ENCODE peak calls at places on chromosomes 3 and 15, in nine cellular contexts. F is heart right ventricle, R is tibial artery, O is lung, B is hepatocyte, T is K562, J is Caco-2, N is breast epithelium, C is left ventricle myocardium inferior. V is an unnamed sample. For H3K9me3 and H3K4me1, the result is how much of the 10 kb centered on the place peaks cover.

GRCh38 chr15:100001405-100001804 is 268.2 kb upstream of the LYSMD4 start:
- DNase-seq in F (no peak), R (no peak), O (no peak), B (no peak), T (no peak), J (no peak), N (peak), C (no peak), V (no peak)

GRCh38 chr3:42755681-42756578 is 17.1 kb downstream of the CCDC13 start:
- DNase-seq in F (no peak), R (peak), O (no peak), B (peak), T (peak), J (peak), N (no peak), C (no peak), V (no peak)

GRCh38 chr3:184758056-184758455 is 46.2 kb upstream of the MAGEF1 start:
- DNase-seq in F (no peak), R (no peak), O (no peak), B (no peak), T (no peak), J (no peak), N (no peak), C (no peak), V (no peak)

GRCh38 chr3:28326458-28326926 is 22.0 kb upstream of the ZCWPW2 start:
- DNase-seq in F (no peak), R (no peak), O (no peak), B (no peak), T (no peak), J (no peak), N (no peak), C (no peak), V (no peak)

GRCh38 chr3:100454684-100455083 is 37.7 kb upstream of the TMEM45A start:
- DNase-seq in F (no peak), R (no peak), O (no peak), B (peak), T (peak), J (no peak), N (no peak), C (no peak), V (no peak)

GRCh38 chr3:60803812-60804211 is 447.4 kb downstream of the FHIT start:
- DNase-seq in F (no peak), R (no peak), O (no peak), B (no peak), T (no peak), J (no peak), N (no peak), C (no peak), V (no peak)

GRCh38 chr3:126704494-126705214 is 614 bp downstream of the CHCHD6 start:
- DNase-seq in F (no peak), R (no peak), O (no peak), B (no peak), T (no peak), J (no peak), N (no peak), C (no peak), V (no peak)

GRCh38 chr3:55147406-55147805 is 219.5 kb upstream of the LRTM1 start:
- DNase-seq in F (no peak), R (no peak), O (no peak), B (no peak), T (no peak), J (no peak), N (no peak), C (no peak), V (no peak)

GRCh38 chr15:71103102-71103676 is 12.1 kb upstream of the THSD4 start:
- DNase-seq in F (no peak), R (no peak), O (no peak), B (peak), T (no peak), J (no peak), N (no peak), C (peak), V (no peak)

GRCh38 chr15:71154607-71155200 is 39.4 kb downstream of the THSD4 start:
- DNase-seq in F (no peak), R (no peak), O (no peak), B (no peak), T (no peak), J (no peak), N (no peak), C (no peak), V (no peak)

GRCh38 chr3:170780955-170781354 is 89.0 kb downstream of the RPL22L1 start:
- DNase-seq in F (no peak), R (no peak), O (no peak), B (peak), T (no peak), J (no peak), N (no peak), C (no peak), V (no peak)

GRCh38 chr3:55203486-55204010 is 275.7 kb upstream of the LRTM1 start:
- DNase-seq in F (no peak), R (no peak), O (no peak), B (no peak), T (no peak), J (no peak), N (no peak), C (no peak), V (no peak)

GRCh38 chr3:12273045-12273695 is 15.7 kb upstream of the PPARG start:
- DNase-seq in F (no peak), R (no peak), O (no peak), B (no peak), T (no peak), J (no peak), N (no peak), C (no peak), V (no peak)

GRCh38 chr3:105791919-105792786 is 76.7 kb downstream of the CBLB start:
- DNase-seq in F (peak), R (peak), O (peak), B (peak), T (no peak), J (no peak), N (no peak), C (peak), V (no peak)

GRCh38 chr3:156615592-156616173 is 58.7 kb upstream of the TIPARP start:
- DNase-seq in F (no peak), R (no peak), O (peak), B (no peak), T (no peak), J (no peak), N (no peak), C (no peak), V (no peak)

GRCh38 chr3:186268616-186269448 is 93.2 kb downstream of the DGKG start:
- DNase-seq in F (no peak), R (no peak), O (no peak), B (no peak), T (peak), J (peak), N (no peak), C (no peak), V (peak)

GRCh38 chr3:14821151-14821550 is 2.4 kb downstream of the FGD5 start:
- DNase-seq in F (no peak), R (no peak), O (no peak), B (no peak), T (no peak), J (no peak), N (no peak), C (no peak), V (no peak)

GRCh38 chr3:190701096-190701532 is 161.4 kb downstream of the GMNC start:
- DNase-seq in F (peak), R (no peak), O (peak), B (peak), T (no peak), J (peak), N (no peak), C (peak), V (no peak)

GRCh38 chr3:126850370-126851085 is 132.4 kb upstream of the PLXNA1 start:
- DNase-seq in F (peak), R (no peak), O (peak), B (peak), T (no peak), J (peak), N (no peak), C (peak), V (peak)

GRCh38 chr3:27345959-27346865 is 23.0 kb downstream of the NEK10 start:
- DNase-seq in F (peak), R (no peak), O (no peak), B (no peak), T (no peak), J (no peak), N (no peak), C (no peak), V (no peak)

GRCh38 chr15:69666441-69666882 is 213.8 kb downstream of the RPLP1 start:
- DNase-seq in F (no peak), R (no peak), O (no peak), B (no peak), T (no peak), J (no peak), N (no peak), C (peak), V (no peak)

GRCh38 chr15:72229947-72230196 is 1.1 kb downstream of the PKM start:
- DNase-seq in F (no peak), R (no peak), O (no peak), B (no peak), T (no peak), J (no peak), N (no peak), C (no peak), V (no peak)

GRCh38 chr3:114764056-114764492 is 383.0 kb downstream of the ZBTB20 start:
- DNase-seq in F (no peak), R (no peak), O (no peak), B (no peak), T (no peak), J (no peak), N (no peak), C (no peak), V (no peak)

GRCh38 chr3:154098396-154098795 is 22.8 kb upstream of the ARHGEF26 start:
- DNase-seq in F (no peak), R (no peak), O (no peak), B (no peak), T (no peak), J (no peak), N (no peak), C (no peak), V (no peak)

GRCh38 chr3:47000198-47000815 is 20.8 kb downstream of the NBEAL2 start:
- DNase-seq in F (no peak), R (no peak), O (no peak), B (no peak), T (no peak), J (no peak), N (no peak), C (no peak), V (no peak)

GRCh38 chr15:77187751-77188464 is 117.0 kb upstream of the TSPAN3 start:
- DNase-seq in F (no peak), R (peak), O (peak), B (no peak), T (no peak), J (no peak), N (no peak), C (no peak), V (no peak)

GRCh38 chr3:179811321-179812095 is 158.7 kb downstream of the USP13 start:
- DNase-seq in F (no peak), R (no peak), O (peak), B (peak), T (peak), J (peak), N (no peak), C (no peak), V (peak)

GRCh38 chr3:181596126-181596525 is 115.6 kb upstream of the SOX2 start:
- DNase-seq in F (no peak), R (no peak), O (no peak), B (no peak), T (no peak), J (no peak), N (no peak), C (no peak), V (no peak)

GRCh38 chr15:50315814-50316630 is 39.0 kb downstream of the GABPB1 start:
- DNase-seq in F (no peak), R (no peak), O (no peak), B (peak), T (no peak), J (no peak), N (no peak), C (no peak), V (no peak)

GRCh38 chr15:47349179-47349578 is 368.1 kb upstream of the SEMA6D start:
- DNase-seq in F (no peak), R (no peak), O (no peak), B (no peak), T (no peak), J (no peak), N (no peak), C (no peak), V (no peak)

GRCh38 chr15:70806992-70807712 is 43.8 kb upstream of the UACA start:
- DNase-seq in F (peak), R (peak), O (no peak), B (no peak), T (no peak), J (no peak), N (no peak), C (peak), V (no peak)

GRCh38 chr15:60590935-60591490 is 112.1 kb upstream of the ICE2 start:
- DNase-seq in F (peak), R (peak), O (peak), B (peak), T (no peak), J (peak), N (peak), C (peak), V (no peak)

GRCh38 chr15:73866881-73867410 is 6.4 kb upstream of the TBC1D21 start:
- DNase-seq in F (no peak), R (no peak), O (no peak), B (no peak), T (peak), J (peak), N (no peak), C (no peak), V (peak)

GRCh38 chr15:90076716-90077115 is 25.6 kb downstream of the IDH2 start:
- DNase-seq in F (no peak), R (no peak), O (no peak), B (no peak), T (no peak), J (no peak), N (no peak), C (no peak), V (no peak)

GRCh38 chr3:128497305-128498126 is 4.5 kb upstream of the GATA2 start:
- DNase-seq in F (peak), R (peak), O (no peak), B (peak), T (peak), J (peak), N (no peak), C (peak), V (no peak)

GRCh38 chr15:39692464-39693327 is 89.9 kb downstream of the FSIP1 start:
- DNase-seq in F (no peak), R (no peak), O (no peak), B (peak), T (no peak), J (no peak), N (no peak), C (no peak), V (peak)

GRCh38 chr3:93855406-93855805 is 118.3 kb downstream of the PROS1 start:
- DNase-seq in F (no peak), R (no peak), O (no peak), B (no peak), T (no peak), J (no peak), N (no peak), C (no peak), V (no peak)
- H3K9me3 ChIP-seq in F (under half), R (under half), O (under half), B (under half), T (under half), J (under half), N (under half), C (under half), V (under half)

DNA sequence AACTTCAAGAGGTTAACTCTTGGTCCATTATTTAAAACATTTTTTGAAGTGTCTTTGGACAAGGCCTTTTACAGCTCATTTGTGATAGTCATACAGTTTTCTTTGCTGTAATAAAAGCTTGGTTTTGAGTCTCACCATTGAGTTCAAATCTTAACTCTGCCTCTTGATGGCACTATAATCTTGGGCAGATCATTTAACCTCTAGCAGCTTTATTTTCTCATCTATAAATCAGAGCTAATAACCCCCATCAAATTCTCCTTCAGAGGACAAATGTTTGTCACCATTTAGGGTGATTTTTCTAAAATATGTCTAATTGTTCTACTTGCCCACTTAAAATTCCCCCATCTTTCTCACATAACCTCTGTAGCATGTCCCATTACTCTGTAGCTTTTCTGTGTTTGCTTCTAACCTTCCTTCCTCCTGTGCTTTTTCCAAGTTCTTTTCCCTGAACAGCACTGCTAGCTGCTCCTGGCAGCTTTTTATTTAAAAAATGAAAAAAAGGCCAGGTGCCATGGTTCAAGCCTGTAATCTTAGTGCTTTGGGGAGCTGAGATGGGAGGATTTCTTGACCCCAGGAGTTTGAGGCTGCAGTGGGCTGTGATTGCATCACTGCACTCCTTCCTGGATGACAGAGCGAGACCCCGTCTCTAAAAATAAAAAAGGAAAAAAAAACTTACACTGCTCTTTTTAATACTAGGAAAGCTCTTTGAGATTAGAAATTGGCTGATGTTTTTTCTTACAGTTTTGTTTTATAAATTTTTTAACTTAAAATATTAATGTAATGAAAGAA is 28.5 kb downstream of the UBE2E1 start:
- DNase-seq in F (no peak), R (no peak), O (no peak), B (no peak), T (no peak), J (no peak), N (no peak), C (no peak), V (no peak)
- H3K4me1 ChIP-seq in F (under half), R (under half), O (under half), B (under half), T (under half), J (under half), N (under half), C (half or more), V (under half)

GRCh38 chr15:25243800-25244097 is 195.1 kb downstream of the UBE3A start:
- DNase-seq in F (peak), R (peak), O (no peak), B (no peak), T (no peak), J (no peak), N (peak), C (peak), V (no peak)

GRCh38 chr15:25242957-25243799 is 195.6 kb downstream of the UBE3A start:
- DNase-seq in F (peak), R (peak), O (no peak), B (no peak), T (no peak), J (no peak), N (peak), C (peak), V (no peak)

GRCh38 chr15:25245801-25246622 is 192.8 kb downstream of the UBE3A start:
- DNase-seq in F (no peak), R (no peak), O (no peak), B (no peak), T (no peak), J (no peak), N (peak), C (no peak), V (no peak)

GRCh38 chr15:25246641-25247417 is 192.0 kb downstream of the UBE3A start:
- DNase-seq in F (peak), R (no peak), O (no peak), B (no peak), T (no peak), J (no peak), N (peak), C (no peak), V (no peak)

GRCh38 chr15:25244731-25245585 is 193.9 kb downstream of the UBE3A start:
- DNase-seq in F (peak), R (peak), O (no peak), B (no peak), T (no peak), J (peak), N (peak), C (peak), V (no peak)
- H3K9me3 ChIP-seq in F (half or more), R (under half), O (under half), B (under half), T (under half), J (under half), N (half or more), C (under half), V (under half)

GRCh38 chr15:34721157-34721801 is 33.5 kb downstream of the GJD2 start:
- DNase-seq in F (no peak), R (no peak), O (no peak), B (no peak), T (no peak), J (no peak), N (no peak), C (no peak), V (no peak)
- H3K4me1 ChIP-seq in F (under half), R (under half), O (under half), B (under half), T (under half), J (under half), N (under half), C (half or more), V (under half)

DNA sequence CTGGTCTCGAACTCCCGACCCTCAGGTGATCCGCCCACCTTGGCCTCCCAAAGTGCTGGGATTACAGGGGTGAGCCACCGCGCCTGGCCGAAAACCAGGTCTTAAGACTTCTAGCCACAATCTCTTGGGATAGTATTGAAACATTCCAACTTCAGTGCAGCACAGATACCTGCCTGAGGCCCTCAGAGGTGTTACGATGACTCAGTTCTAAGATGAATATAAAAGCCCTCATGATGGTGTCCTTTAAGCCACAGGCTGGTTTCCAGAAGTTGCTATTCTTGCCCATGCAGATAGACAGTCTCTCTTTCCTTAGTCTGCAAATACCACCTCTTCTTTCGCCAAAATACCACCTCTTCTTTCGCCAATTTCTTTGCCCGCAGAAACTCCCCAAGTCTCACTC is 69.0 kb downstream of the RARB start:
- DNase-seq in F (no peak), R (no peak), O (no peak), B (no peak), T (no peak), J (no peak), N (no peak), C (no peak), V (no peak)
- H3K9me3 ChIP-seq in F (under half), R (under half), O (under half), B (under half), T (under half), J (under half), N (under half), C (under half), V (under half)

DNA sequence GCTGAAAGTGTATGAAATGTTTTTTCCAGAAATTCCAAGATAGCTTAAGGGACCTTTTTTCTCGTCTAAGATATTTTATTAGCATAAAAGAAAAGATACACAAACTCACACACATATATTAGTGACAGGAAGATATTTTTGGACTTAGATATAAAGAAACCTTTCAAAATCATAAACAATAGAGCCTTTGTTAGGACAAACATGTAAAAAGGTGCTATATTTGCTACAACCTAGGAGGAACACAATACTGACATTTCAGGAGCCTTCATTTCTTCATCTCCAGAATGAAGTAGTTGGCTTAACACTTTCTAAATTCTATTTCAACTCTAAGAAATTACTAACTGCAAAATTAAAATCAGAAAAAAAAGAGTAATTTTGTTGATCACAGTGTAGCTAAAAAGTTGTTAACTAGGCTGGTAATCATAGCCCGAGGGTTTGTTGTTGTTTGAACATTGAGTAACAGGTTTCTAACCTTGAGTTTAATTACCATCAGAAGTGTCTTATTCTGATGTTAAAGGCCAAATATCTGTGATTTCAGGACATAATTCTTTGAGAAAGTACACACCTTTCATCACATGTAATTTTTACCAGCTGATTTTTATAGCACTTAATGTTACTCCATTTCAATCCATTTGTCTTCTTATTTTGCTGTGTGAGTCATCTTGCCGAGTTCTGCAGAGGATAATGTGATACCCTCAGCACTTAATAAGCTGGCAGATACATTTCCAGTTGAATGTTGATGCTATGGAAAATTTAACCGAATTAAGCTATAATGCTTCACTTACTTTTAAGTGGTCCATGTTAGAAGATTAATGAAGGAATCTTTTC is 97.3 kb downstream of the MBNL1 start:
- DNase-seq in F (no peak), R (no peak), O (no peak), B (no peak), T (no peak), J (no peak), N (no peak), C (no peak), V (no peak)
- H3K4me1 ChIP-seq in F (half or more), R (under half), O (under half), B (under half), T (under half), J (under half), N (under half), C (half or more), V (under half)